ENCODE peak calls at places on chromosome 12, in seven cellular contexts. J, F, H, B, S, R and D are unnamed samples. For H3K27me3, the result is how much of the 10 kb centered on the place peaks cover.

GRCh38 chr12:18749381-18749957 is 11.6 kb downstream of the CAPZA3 start:
- DNase-seq in B (no peak), H (no peak), R (no peak), S (no peak), F (no peak), J (no peak), D (no peak)

GRCh38 chr12:77167801-77168200 is 102.4 kb upstream of the E2F7 start:
- DNase-seq in S (no peak), H (no peak), J (no peak), F (no peak), B (no peak), R (no peak), D (peak)

GRCh38 chr12:14505626-14506596 is 61.8 kb downstream of the PLBD1 start:
- DNase-seq in H (no peak), F (no peak), B (no peak), R (no peak), J (no peak), S (no peak), D (no peak)

GRCh38 chr12:113346387-113346786 is 11.5 kb upstream of the SLC8B1 start:
- DNase-seq in H (no peak), R (no peak), F (no peak), S (no peak), J (no peak), B (no peak), D (no peak)

GRCh38 chr12:124381454-124382207 is 86.7 kb downstream of the RFLNA start:
- DNase-seq in R (no peak), B (peak), J (no peak), H (no peak), S (no peak), F (peak), D (peak)

GRCh38 chr12:104636496-104636895 is 179.7 kb downstream of the CHST11 start:
- DNase-seq in J (no peak), F (no peak), S (no peak), B (no peak), H (no peak), R (no peak), D (no peak)

GRCh38 chr12:78470354-78471195 is 394.0 kb upstream of the SYT1 start:
- DNase-seq in F (peak), H (peak), J (no peak), R (peak), S (peak), B (peak), D (peak)

GRCh38 chr12:38977132-38977531 is 71.7 kb upstream of the CPNE8 start:
- DNase-seq in J (no peak), H (no peak), S (no peak), R (no peak), F (no peak), B (no peak), D (no peak)

GRCh38 chr12:95494888-95495287 is 20.9 kb downstream of the METAP2 start:
- DNase-seq in R (no peak), J (no peak), B (no peak), F (no peak), H (no peak), S (no peak), D (no peak)

GRCh38 chr12:81797100-81797499 is 38.0 kb upstream of the PPFIA2 start:
- DNase-seq in B (peak), S (no peak), J (no peak), R (peak), H (no peak), F (no peak), D (no peak)

GRCh38 chr12:117098071-117098360 is 1.2 kb downstream of the TESC start:
- DNase-seq in B (no peak), H (no peak), R (no peak), F (no peak), J (no peak), S (no peak), D (no peak)
- H3K27me3 ChIP-seq in B (half or more), H (half or more), R (under half), F (half or more), J (under half), S (under half), D (under half)

DNA sequence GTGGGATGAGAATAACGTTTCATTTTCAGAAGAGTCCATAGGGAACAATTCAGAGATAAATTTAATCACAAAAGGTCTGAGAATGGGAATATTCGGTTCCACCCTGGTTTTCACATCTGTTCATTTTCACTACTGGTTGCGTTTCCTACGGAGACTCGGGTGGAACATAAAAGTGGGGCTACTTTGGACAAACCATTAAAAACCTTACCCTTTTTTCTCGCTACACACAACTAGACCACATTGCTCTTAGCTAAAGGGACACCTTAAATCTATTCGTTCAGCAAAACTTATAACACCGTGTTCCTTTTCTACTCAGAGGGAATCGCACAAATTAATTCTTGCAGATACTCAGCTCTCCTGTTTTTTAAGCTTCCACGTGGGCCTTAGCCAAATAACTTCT is 1.0 kb upstream of the SUDS3 start:
- DNase-seq in S (no peak), J (no peak), H (no peak), R (no peak), F (no peak), B (no peak), D (no peak)
- H2BK120ac ChIP-seq in S (no peak), J (no peak), H (no peak), R (no peak), F (no peak), B (no peak), D (no peak)

GRCh38 chr12:4918950-4919660 is 9.4 kb downstream of the KCNA1 start:
- DNase-seq in B (no peak), R (no peak), S (no peak), H (no peak), J (no peak), F (no peak), D (no peak)
- H3K27me3 ChIP-seq in B (under half), R (under half), S (under half), H (under half), J (under half), F (under half), D (under half)

GRCh38 chr12:108135627-108136026 is 6.5 kb downstream of the WSCD2 start:
- DNase-seq in R (no peak), S (no peak), J (no peak), H (no peak), B (no peak), F (no peak), D (no peak)
- H2BK120ac ChIP-seq in R (no peak), S (no peak), J (no peak), H (no peak), B (no peak), F (no peak), D (no peak)

GRCh38 chr12:49966511-49967041 is 4.9 kb downstream of the AQP5 start:
- DNase-seq in H (no peak), F (no peak), S (no peak), R (no peak), J (no peak), B (no peak), D (no peak)

GRCh38 chr12:49965836-49966235 is 4.2 kb downstream of the AQP5 start:
- DNase-seq in S (no peak), R (no peak), H (no peak), F (no peak), J (no peak), B (no peak), D (no peak)

GRCh38 chr12:49962861-49963765 is 1.4 kb downstream of the AQP5 start:
- DNase-seq in S (no peak), J (no peak), B (no peak), R (no peak), F (no peak), H (no peak), D (no peak)

GRCh38 chr12:49963976-49964815 is 2.5 kb downstream of the AQP5 start:
- DNase-seq in B (no peak), S (no peak), R (no peak), J (no peak), F (no peak), H (no peak), D (no peak)

GRCh38 chr12:49964849-49965624 is 3.4 kb downstream of the AQP5 start:
- DNase-seq in J (no peak), F (no peak), R (no peak), S (no peak), H (no peak), B (no peak), D (no peak)
- H3K27me3 ChIP-seq in J (half or more), F (half or more), R (under half), S (under half), H (under half), B (half or more), D (under half)

DNA sequence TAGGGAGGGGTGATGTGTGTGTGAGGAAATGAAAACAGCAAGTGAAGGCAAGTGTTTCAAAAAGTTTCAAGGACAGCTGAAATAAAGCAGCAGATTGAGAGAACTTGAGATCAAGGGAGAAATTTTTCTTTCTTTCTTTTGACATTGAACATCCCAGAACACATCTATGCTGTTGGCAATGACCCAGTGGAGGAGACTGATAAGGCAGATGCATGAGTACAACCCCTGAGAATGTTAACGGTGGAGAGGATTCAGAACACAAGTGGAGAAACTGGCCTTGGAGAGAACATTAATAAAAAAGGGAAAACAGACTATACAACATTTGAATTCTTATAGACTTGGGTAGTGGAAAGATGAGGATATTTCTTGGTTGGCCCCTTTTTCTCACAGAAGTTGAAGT is 2.9 kb downstream of the LLPH start:
- DNase-seq in S (no peak), R (no peak), B (peak), H (no peak), J (no peak), F (peak), D (no peak)
- H2BK120ac ChIP-seq in S (no peak), R (no peak), B (no peak), H (no peak), J (no peak), F (no peak), D (no peak)

GRCh38 chr12:94167071-94167806 is 18.9 kb downstream of the PLXNC1 start:
- DNase-seq in B (no peak), R (no peak), H (no peak), F (no peak), S (no peak), J (no peak), D (no peak)

GRCh38 chr12:94169966-94170689 is 21.8 kb downstream of the PLXNC1 start:
- DNase-seq in J (no peak), H (no peak), S (no peak), R (no peak), F (no peak), B (peak), D (peak)

GRCh38 chr12:94169495-94169894 is 21.1 kb downstream of the PLXNC1 start:
- DNase-seq in J (no peak), S (no peak), R (no peak), F (no peak), B (no peak), H (no peak), D (no peak)

GRCh38 chr12:94165670-94166069 is 17.3 kb downstream of the PLXNC1 start:
- DNase-seq in H (no peak), J (no peak), F (no peak), S (no peak), B (no peak), R (no peak), D (no peak)

DNA sequence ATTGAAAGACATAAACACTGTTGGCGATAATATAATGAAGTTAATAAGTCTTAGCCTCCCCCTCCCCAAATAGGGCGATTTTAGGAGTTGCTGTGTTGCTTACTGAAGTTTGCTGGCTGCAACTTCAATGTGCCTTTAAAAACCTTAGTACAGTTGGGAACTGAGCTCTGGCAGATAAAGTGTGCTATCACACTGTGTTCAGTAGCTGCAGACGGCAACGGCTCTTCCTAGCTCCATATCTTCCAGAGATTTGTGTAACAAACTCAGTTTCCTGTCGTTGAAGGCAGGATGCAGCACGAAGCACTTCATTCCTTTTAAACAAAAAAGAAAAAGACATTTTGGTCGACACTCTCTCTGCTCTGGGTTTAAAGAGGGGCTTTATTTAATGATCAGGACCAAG is 19.7 kb downstream of the PLXNC1 start:
- DNase-seq in S (no peak), J (no peak), R (no peak), B (no peak), F (no peak), H (no peak), D (no peak)
- H3K27me3 ChIP-seq in S (half or more), J (half or more), R (under half), B (under half), F (under half), H (under half), D (under half)

GRCh38 chr12:105921872-105922669 is 216.7 kb downstream of the NUAK1 start:
- DNase-seq in J (no peak), B (no peak), F (no peak), H (no peak), R (no peak), S (no peak), D (no peak)
- H2BK120ac ChIP-seq in J (no peak), B (no peak), F (peak), H (no peak), R (no peak), S (no peak), D (peak)

GRCh38 chr12:132373967-132374820 is 44.8 kb upstream of the GALNT9 start:
- DNase-seq in R (peak), B (no peak), H (peak), S (no peak), F (no peak), J (no peak), D (no peak)
- H3K27me3 ChIP-seq in R (under half), B (half or more), H (under half), S (half or more), F (under half), J (half or more), D (under half)